ENCODE peak calls at places on chromosomes 2 and 18, in ten cellular contexts. M is astrocyte; H is IMR-90; X is psoas muscle; J is upper lobe of right lung; G is colonic mucosa; S is hepatocyte; L is suprapubic skin; V is CD8-positive, alpha-beta T cell; O is H9. F is an unnamed sample. For H3K27me3, the result is how much of the 10 kb centered on the place peaks cover.

GRCh38 chr2:239344857-239345216 is 56.0 kb downstream of the HDAC4 start:
- DNase-seq in M (no peak), H (no peak), X (no peak), J (no peak), G (peak), S (no peak), L (no peak), V (no peak), O (no peak), F (no peak)

GRCh38 chr2:207768891-207769596 is 662 bp downstream of the FZD5 start:
- DNase-seq in M (no peak), H (no peak), X (peak), J (peak), G (peak), S (peak), L (no peak), V (no peak), O (no peak), F (peak)

GRCh38 chr2:3617198-3617890 is 22.4 kb downstream of the COLEC11 start:
- DNase-seq in M (no peak), H (no peak), X (no peak), J (peak), G (no peak), S (no peak), L (no peak), V (no peak), O (no peak), F (no peak)

GRCh38 chr2:205510345-205510744 is 172.0 kb upstream of the NRP2 start:
- DNase-seq in M (no peak), H (no peak), X (no peak), J (no peak), G (no peak), S (peak), L (no peak), V (no peak), O (no peak), F (no peak)

GRCh38 chr2:68811364-68811763 is 59.8 kb downstream of the BMP10 start:
- DNase-seq in M (peak), H (peak), X (peak), J (no peak), G (no peak), S (no peak), L (no peak), V (no peak), O (no peak), F (no peak)

GRCh38 chr2:44291281-44292248 is 16.3 kb downstream of the SLC3A1 start:
- DNase-seq in M (peak), H (peak), X (peak), J (peak), G (peak), S (peak), L (no peak), V (no peak), O (peak), F (peak)

GRCh38 chr18:12366379-12366778 is 10.6 kb downstream of the AFG3L2 start:
- DNase-seq in M (no peak), H (no peak), X (no peak), J (no peak), G (no peak), S (no peak), L (no peak), V (no peak), O (no peak), F (no peak)

GRCh38 chr2:202024871-202025270 is 8.8 kb upstream of the FZD7 start:
- DNase-seq in M (no peak), H (no peak), X (no peak), J (no peak), G (no peak), S (no peak), L (no peak), V (no peak), O (no peak), F (no peak)

GRCh38 chr2:69768217-69768616 is 26.3 kb downstream of the ANXA4 start:
- DNase-seq in M (no peak), H (no peak), X (no peak), J (no peak), G (no peak), S (no peak), L (no peak), V (no peak), O (no peak), F (no peak)

GRCh38 chr2:215982465-215982875 is 30.9 kb downstream of the MREG start:
- DNase-seq in M (peak), H (peak), X (no peak), J (no peak), G (no peak), S (peak), L (no peak), V (no peak), O (no peak), F (no peak)

GRCh38 chr2:38274286-38275276 is 102.5 kb downstream of the ATL2 start:
- DNase-seq in M (peak), H (peak), X (no peak), J (no peak), G (no peak), S (peak), L (no peak), V (no peak), O (no peak), F (no peak)

GRCh38 chr18:60987963-60988362 is 345.3 kb upstream of the CDH20 start:
- DNase-seq in M (peak), H (peak), X (no peak), J (no peak), G (no peak), S (no peak), L (no peak), V (no peak), O (no peak), F (no peak)

GRCh38 chr2:139905624-139906023 is 1125.4 kb upstream of the NXPH2 start:
- DNase-seq in M (no peak), H (no peak), X (no peak), J (no peak), G (no peak), S (no peak), L (no peak), V (no peak), O (no peak), F (no peak)

GRCh38 chr18:14974088-14974487 is 226.1 kb downstream of the ANKRD30B start:
- DNase-seq in M (no peak), H (no peak), X (no peak), J (no peak), G (no peak), S (no peak), L (peak), V (no peak), O (no peak), F (no peak)

GRCh38 chr2:15042824-15043223 is 410.3 kb downstream of the LRATD1 start:
- DNase-seq in M (peak), H (peak), X (no peak), J (no peak), G (peak), S (peak), L (no peak), V (no peak), O (no peak), F (no peak)

GRCh38 chr2:41647468-41648042 is 400.3 kb upstream of the PKDCC start:
- DNase-seq in M (no peak), H (no peak), X (no peak), J (no peak), G (no peak), S (no peak), L (no peak), V (no peak), O (no peak), F (no peak)

GRCh38 chr2:25972049-25972823 is 10.1 kb downstream of the KIF3C start:
- DNase-seq in M (peak), H (peak), X (no peak), J (no peak), G (no peak), S (no peak), L (no peak), V (no peak), O (no peak), F (no peak)

GRCh38 chr18:34576622-34577021 is 133.5 kb upstream of the DTNA start:
- DNase-seq in M (no peak), H (no peak), X (no peak), J (no peak), G (no peak), S (no peak), L (no peak), V (no peak), O (no peak), F (no peak)

GRCh38 chr2:171436307-171436706 is 2.3 kb downstream of the DCAF17 start:
- DNase-seq in M (peak), H (peak), X (no peak), J (no peak), G (no peak), S (no peak), L (no peak), V (no peak), O (no peak), F (no peak)

GRCh38 chr2:8761529-8762164 is 75.8 kb downstream of the KIDINS220 start:
- DNase-seq in M (peak), H (peak), X (no peak), J (no peak), G (no peak), S (peak), L (no peak), V (no peak), O (no peak), F (no peak)

GRCh38 chr2:230976671-230977171 is 19.2 kb upstream of the SPATA3 start:
- DNase-seq in M (no peak), H (no peak), X (no peak), J (no peak), G (no peak), S (no peak), L (no peak), V (no peak), O (no peak), F (no peak)

GRCh38 chr2:194867328-194867727 is 789.7 kb upstream of the SLC39A10 start:
- DNase-seq in M (no peak), H (no peak), X (no peak), J (no peak), G (no peak), S (no peak), L (no peak), V (no peak), O (no peak), F (no peak)

GRCh38 chr18:45890606-45891005 is 65.1 kb downstream of the SIGLEC15 start:
- DNase-seq in M (no peak), H (no peak), X (no peak), J (no peak), G (no peak), S (no peak), L (no peak), V (no peak), O (no peak), F (no peak)

GRCh38 chr2:3729786-3730185 is 26.4 kb downstream of the DCDC2C start:
- DNase-seq in M (no peak), H (no peak), X (no peak), J (no peak), G (no peak), S (no peak), L (no peak), V (no peak), O (no peak), F (no peak)

GRCh38 chr2:28716265-28716865 is 35.3 kb upstream of the PPP1CB start:
- DNase-seq in M (peak), H (peak), X (peak), J (no peak), G (peak), S (peak), L (no peak), V (no peak), O (no peak), F (no peak)

GRCh38 chr2:174797792-174798276 is 33.6 kb upstream of the CHRNA1 start:
- DNase-seq in M (peak), H (peak), X (no peak), J (no peak), G (no peak), S (no peak), L (no peak), V (no peak), O (no peak), F (no peak)

GRCh38 chr18:35026407-35027061 is 14.7 kb upstream of the MAPRE2 start:
- DNase-seq in M (no peak), H (no peak), X (no peak), J (no peak), G (no peak), S (no peak), L (no peak), V (peak), O (peak), F (peak)

GRCh38 chr18:2872095-2872494 is 25.3 kb downstream of the EMILIN2 start:
- DNase-seq in M (no peak), H (no peak), X (no peak), J (no peak), G (no peak), S (no peak), L (peak), V (no peak), O (no peak), F (no peak)

GRCh38 chr2:219596954-219597551 is 604 bp upstream of the STK11IP start:
- DNase-seq in M (no peak), H (peak), X (no peak), J (no peak), G (peak), S (peak), L (no peak), V (no peak), O (no peak), F (no peak)

GRCh38 chr18:70420151-70420898 is 131.5 kb downstream of the SOCS6 start:
- DNase-seq in M (peak), H (peak), X (no peak), J (no peak), G (no peak), S (no peak), L (no peak), V (no peak), O (no peak), F (no peak)

GRCh38 chr2:96109931-96110511 is 6.3 kb downstream of the ADRA2B start:
- DNase-seq in M (no peak), H (no peak), X (no peak), J (peak), G (no peak), S (no peak), L (no peak), V (no peak), O (no peak), F (peak)

GRCh38 chr18:25453556-25454269 is 101.7 kb upstream of the ZNF521 start:
- DNase-seq in M (peak), H (peak), X (no peak), J (no peak), G (no peak), S (peak), L (no peak), V (no peak), O (no peak), F (no peak)

GRCh38 chr2:121699421-121700328 is 37.0 kb downstream of the NIFK start:
- DNase-seq in M (peak), H (peak), X (peak), J (peak), G (peak), S (peak), L (no peak), V (peak), O (no peak), F (no peak)

GRCh38 chr18:55510809-55511208 is 77.2 kb downstream of the TCF4 start:
- DNase-seq in M (peak), H (peak), X (no peak), J (no peak), G (no peak), S (no peak), L (no peak), V (no peak), O (no peak), F (no peak)

GRCh38 chr2:42071762-42072161 is 23.9 kb downstream of the PKDCC start:
- DNase-seq in M (no peak), H (no peak), X (peak), J (no peak), G (peak), S (no peak), L (peak), V (no peak), O (no peak), F (no peak)

GRCh38 chr2:60312618-60313017 is 240.8 kb downstream of the BCL11A start:
- DNase-seq in M (no peak), H (no peak), X (no peak), J (no peak), G (no peak), S (no peak), L (no peak), V (no peak), O (no peak), F (no peak)

GRCh38 chr2:60316381-60317028 is 236.9 kb downstream of the BCL11A start:
- DNase-seq in M (no peak), H (no peak), X (no peak), J (no peak), G (no peak), S (peak), L (no peak), V (no peak), O (peak), F (no peak)

GRCh38 chr2:60317029-60317386 is 236.4 kb downstream of the BCL11A start:
- DNase-seq in M (no peak), H (no peak), X (no peak), J (no peak), G (no peak), S (no peak), L (no peak), V (no peak), O (peak), F (no peak)

GRCh38 chr2:60311524-60311923 is 241.9 kb downstream of the BCL11A start:
- DNase-seq in M (no peak), H (no peak), X (no peak), J (no peak), G (no peak), S (no peak), L (no peak), V (no peak), O (no peak), F (no peak)

GRCh38 chr2:60313470-60314172 is 239.8 kb downstream of the BCL11A start:
- DNase-seq in M (no peak), H (no peak), X (no peak), J (no peak), G (no peak), S (no peak), L (no peak), V (no peak), O (peak), F (no peak)
- TF ChIP-seq CTCF in M (no peak), H (no peak), X (no peak), J (no peak), G (no peak), S (no peak), L (no peak), V (no peak), O (peak), F (no peak)

DNA sequence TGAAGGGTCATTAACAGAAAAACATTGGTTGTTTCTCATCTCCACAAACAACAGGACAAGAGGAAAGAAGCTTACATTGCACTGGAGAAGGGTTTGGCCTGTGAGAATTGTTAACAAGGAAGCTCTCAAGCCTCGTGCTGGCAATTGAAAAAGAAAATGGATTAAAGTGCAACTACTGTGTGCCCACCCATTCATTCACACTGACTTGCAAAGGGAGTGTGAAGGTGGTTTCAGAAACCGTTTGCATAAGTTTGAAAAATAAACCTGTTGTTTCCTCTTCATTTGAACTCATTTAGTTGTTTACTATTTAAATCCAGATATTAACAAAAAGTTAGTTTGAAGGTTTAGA is 68.6 kb upstream of the CD28 start:
- DNase-seq in M (no peak), H (no peak), X (no peak), J (no peak), G (no peak), S (no peak), L (no peak), V (no peak), O (no peak), F (no peak)
- H3K27ac ChIP-seq in M (no peak), H (no peak), X (peak), J (peak), G (peak), S (no peak), L (peak), V (no peak), O (no peak), F (no peak)

DNA sequence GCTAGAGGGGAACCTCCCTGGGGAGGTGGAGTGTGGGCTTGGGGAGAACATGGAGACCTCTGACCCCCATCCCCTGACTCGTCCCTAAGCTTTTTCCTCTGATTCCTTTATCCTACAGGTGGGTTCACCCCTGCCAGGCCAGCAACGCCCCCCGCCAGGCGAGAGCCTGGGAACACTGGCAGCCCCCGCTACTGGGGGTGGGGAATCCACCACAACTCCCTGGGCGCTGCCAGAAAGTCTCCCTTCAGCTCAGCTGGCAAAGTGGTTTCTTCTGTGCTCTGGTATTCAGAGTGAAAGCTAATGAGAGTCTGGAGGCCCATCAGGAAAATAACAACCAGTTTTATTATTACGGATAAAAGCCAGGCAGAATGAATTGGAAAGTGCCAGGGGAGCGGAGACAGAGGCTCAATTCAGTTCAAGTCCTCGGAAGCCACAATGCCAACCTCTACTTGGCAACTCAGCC is 2.8 kb downstream of the DIPK1C start:
- DNase-seq in M (no peak), H (no peak), X (no peak), J (no peak), G (no peak), S (no peak), L (peak), V (no peak), O (no peak), F (peak)
- H3K27me3 ChIP-seq in M (under half), H (half or more), X (half or more), J (under half), G (under half), S (half or more), L (under half), V (under half), O (under half), F (under half)

GRCh38 chr2:182594286-182594685 is 121.8 kb upstream of the DNAJC10 start:
- DNase-seq in M (peak), H (peak), X (no peak), J (no peak), G (no peak), S (no peak), L (no peak), V (no peak), O (no peak), F (no peak)

GRCh38 chr2:182595650-182596049 is 120.4 kb upstream of the DNAJC10 start:
- DNase-seq in M (no peak), H (no peak), X (no peak), J (no peak), G (no peak), S (no peak), L (no peak), V (no peak), O (no peak), F (no peak)

GRCh38 chr2:182591774-182592173 is 124.3 kb upstream of the DNAJC10 start:
- DNase-seq in M (no peak), H (no peak), X (no peak), J (no peak), G (no peak), S (no peak), L (no peak), V (no peak), O (no peak), F (no peak)

GRCh38 chr2:182593394-182593707 is 122.7 kb upstream of the DNAJC10 start:
- DNase-seq in M (peak), H (peak), X (no peak), J (no peak), G (no peak), S (no peak), L (no peak), V (no peak), O (no peak), F (no peak)

DNA sequence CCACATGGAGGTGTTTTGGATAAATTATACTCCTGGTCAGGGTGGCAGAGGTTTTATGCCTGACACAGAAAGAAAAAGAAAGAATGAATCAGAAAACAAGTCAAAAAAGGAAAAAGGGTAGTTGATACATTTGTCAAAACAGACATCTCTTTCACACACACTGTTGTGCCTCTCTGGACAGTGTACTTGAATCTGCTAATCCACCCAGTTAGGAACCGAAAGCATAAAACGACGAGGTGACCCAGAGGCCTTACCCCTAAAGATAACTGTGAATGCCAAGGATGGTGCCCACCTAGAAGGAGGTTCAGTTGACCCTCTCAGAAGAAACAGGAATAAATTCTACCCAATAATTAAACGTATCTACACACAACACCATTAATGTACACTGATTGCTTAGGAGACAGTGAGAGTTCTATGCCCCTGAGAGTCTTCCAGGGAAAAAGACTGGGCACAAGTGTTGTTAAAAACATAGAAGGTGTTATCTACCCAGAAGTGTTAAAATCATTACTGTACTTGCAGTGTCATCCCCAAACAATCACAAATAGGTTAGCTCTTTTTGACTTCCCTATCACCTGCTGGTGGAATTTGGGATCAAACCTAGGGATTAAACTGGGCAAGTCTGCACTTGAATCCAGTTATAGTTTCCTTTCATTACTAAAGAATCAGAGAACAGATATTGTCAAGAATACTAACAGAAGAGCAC is 123.2 kb upstream of the DNAJC10 start:
- DNase-seq in M (no peak), H (no peak), X (no peak), J (no peak), G (no peak), S (no peak), L (no peak), V (no peak), O (no peak), F (no peak)
- TF ChIP-seq CTCF in M (no peak), H (no peak), X (no peak), J (no peak), G (no peak), S (no peak), L (no peak), V (no peak), O (peak), F (no peak)